ENCODE peak calls at places on chromosomes 6 and 20, in seven cellular contexts. K is activated CD8-positive, alpha-beta T cell treated with anti-CD3 and anti-CD28 coated beads for 36 hours; R is neural progenitor cell; U is stimulated activated CD4-positive, alpha-beta T cell treated with anti-CD3 and anti-CD28 coated beads, Interleukin-15, amount 100 ng/mL, for 1 hour; W is colonic mucosa; T is SK-N-DZ; J is NAMALWA. B is an unnamed sample.

GRCh38 chr20:32515631-32516101 is 69.5 kb downstream of the NOL4L start:
- DNase-seq in K (no peak), R (no peak), U (no peak), W (no peak), T (no peak), J (no peak), B (no peak)

GRCh38 chr6:154249499-154250298 is 106.9 kb downstream of the IPCEF1 start:
- DNase-seq in K (peak; percentile 52), R (no peak), U (no peak), W (no peak), T (no peak), J (no peak), B (no peak)

GRCh38 chr6:107443066-107443903 is 16.1 kb downstream of the PDSS2 start:
- DNase-seq in K (no peak), R (no peak), U (no peak), W (no peak), T (no peak), J (no peak), B (no peak)

GRCh38 chr6:27547157-27548075 is 74.5 kb upstream of the ZNF184 start:
- DNase-seq in K (peak; percentile 70), R (peak; percentile 78), U (no peak), W (peak; percentile 34), T (peak; percentile 20), J (peak; percentile 78), B (peak; percentile 92)

GRCh38 chr6:136739501-136739900 is 52.8 kb downstream of the MAP3K5 start:
- DNase-seq in K (no peak), R (no peak), U (no peak), W (peak; percentile 11), T (no peak), J (peak; percentile 20), B (no peak)

GRCh38 chr6:158648682-158649131 is 1.1 kb upstream of the SYTL3 start:
- DNase-seq in K (peak; percentile 59), R (no peak), U (no peak), W (no peak), T (no peak), J (no peak), B (no peak)

GRCh38 chr6:152293404-152293803 is 343.8 kb downstream of the SYNE1 start:
- DNase-seq in K (no peak), R (no peak), U (no peak), W (no peak), T (peak; percentile 22), J (no peak), B (no peak)

GRCh38 chr20:57677323-57677982 is 32.4 kb downstream of the PMEPA1 start:
- DNase-seq in K (no peak), R (no peak), U (no peak), W (no peak), T (no peak), J (no peak), B (peak; percentile 14)

GRCh38 chr6:170179925-170180324 is 111.0 kb downstream of the DLL1 start:
- DNase-seq in K (no peak), R (no peak), U (no peak), W (no peak), T (no peak), J (no peak), B (no peak)

GRCh38 chr6:5981274-5982026 is 25.3 kb downstream of the NRN1 start:
- DNase-seq in K (no peak), R (no peak), U (no peak), W (no peak), T (no peak), J (no peak), B (no peak)

GRCh38 chr20:38143646-38144554 is 21.2 kb downstream of the TGM2 start:
- DNase-seq in K (no peak), R (no peak), U (no peak), W (peak; percentile 88), T (no peak), J (no peak), B (no peak)

GRCh38 chr6:70860044-70860443 is 96.8 kb downstream of the B3GAT2 start:
- DNase-seq in K (no peak), R (no peak), U (no peak), W (no peak), T (no peak), J (no peak), B (no peak)

GRCh38 chr20:49570161-49570827 is 2.4 kb upstream of the PTGIS start:
- DNase-seq in K (no peak), R (no peak), U (no peak), W (no peak), T (no peak), J (no peak), B (no peak)

GRCh38 chr6:160247457-160247883 is 11.2 kb downstream of the SLC22A2 start:
- DNase-seq in K (no peak), R (no peak), U (no peak), W (no peak), T (no peak), J (no peak), B (no peak)

GRCh38 chr6:21856096-21856825 is 262.7 kb downstream of the SOX4 start:
- DNase-seq in K (no peak), R (no peak), U (no peak), W (no peak), T (no peak), J (no peak), B (no peak)

GRCh38 chr6:165791306-165791705 is 128.3 kb upstream of the PDE10A start:
- DNase-seq in K (no peak), R (no peak), U (no peak), W (no peak), T (no peak), J (no peak), B (no peak)

GRCh38 chr6:16576391-16577368 is 184.6 kb downstream of the ATXN1 start:
- DNase-seq in K (no peak), R (no peak), U (no peak), W (peak; percentile 29), T (no peak), J (no peak), B (no peak)

GRCh38 chr6:116779569-116780164 is 14.1 kb upstream of the FAM162B start:
- DNase-seq in K (no peak), R (peak; percentile 72), U (no peak), W (no peak), T (peak; percentile 65), J (peak; percentile 64), B (peak; percentile 68)

GRCh38 chr6:74604279-74604678 is 601.6 kb downstream of the COL12A1 start:
- DNase-seq in K (no peak), R (no peak), U (no peak), W (no peak), T (no peak), J (no peak), B (no peak)

GRCh38 chr6:118748311-118749062 is 97.1 kb upstream of the CEP85L start:
- DNase-seq in K (no peak), R (peak; percentile 26), U (no peak), W (no peak), T (peak; percentile 42), J (no peak), B (no peak)

GRCh38 chr20:63402860-63403220 is 41.7 kb upstream of the CHRNA4 start:
- DNase-seq in K (no peak), R (no peak), U (no peak), W (no peak), T (no peak), J (no peak), B (no peak)

GRCh38 chr6:69022991-69023390 is 387.9 kb downstream of the ADGRB3 start:
- DNase-seq in K (no peak), R (no peak), U (no peak), W (no peak), T (no peak), J (no peak), B (no peak)

GRCh38 chr6:117288083-117288715 is 22.8 kb downstream of the VGLL2 start:
- DNase-seq in K (no peak), R (no peak), U (no peak), W (no peak), T (no peak), J (no peak), B (no peak)

B was measured in NCI-H748 treated with DMSO at 0.1 percent for 48 hours.